ENCODE peak calls at places on chromosomes 6 and 20, in ten cellular contexts. One of them, this sample, is unnamed. For H3K4me1, the result is how much of the 10 kb centered on the place peaks cover.

GRCh38 chr6:169669147-169669546 is 32.7 kb downstream of the WDR27 start:
- DNase-seq in cardiac muscle cell: no peak
- DNase-seq in uterus: no peak
- DNase-seq in heart left ventricle: no peak
- DNase-seq in mesenchymal stem cell: no peak
- DNase-seq in neural progenitor cell: no peak
- DNase-seq in thoracic aorta: no peak
- DNase-seq in CD8-positive, alpha-beta T cell: no peak
- DNase-seq in ovary: no peak
- DNase-seq in tibial nerve: no peak
- DNase-seq in this sample: no peak

GRCh38 chr6:3633711-3634110 is 117.8 kb downstream of the PXDC1 start:
- DNase-seq in tibial nerve: no peak
- DNase-seq in mesenchymal stem cell: no peak
- DNase-seq in thoracic aorta: no peak
- DNase-seq in cardiac muscle cell: no peak
- DNase-seq in CD8-positive, alpha-beta T cell: no peak
- DNase-seq in uterus: no peak
- DNase-seq in heart left ventricle: no peak
- DNase-seq in neural progenitor cell: no peak
- DNase-seq in ovary: no peak
- DNase-seq in this sample: no peak

GRCh38 chr6:135030532-135031178 is 24.0 kb downstream of the HBS1L start:
- DNase-seq in thoracic aorta: no peak
- DNase-seq in cardiac muscle cell: peak
- DNase-seq in uterus: no peak
- DNase-seq in heart left ventricle: no peak
- DNase-seq in ovary: no peak
- DNase-seq in CD8-positive, alpha-beta T cell: no peak
- DNase-seq in tibial nerve: no peak
- DNase-seq in mesenchymal stem cell: peak
- DNase-seq in neural progenitor cell: no peak
- DNase-seq in this sample: no peak

GRCh38 chr6:73610444-73611275 is 43.1 kb downstream of the SLC17A5 start:
- DNase-seq in uterus: no peak
- DNase-seq in cardiac muscle cell: peak
- DNase-seq in neural progenitor cell: peak
- DNase-seq in mesenchymal stem cell: peak
- DNase-seq in tibial nerve: peak
- DNase-seq in heart left ventricle: no peak
- DNase-seq in CD8-positive, alpha-beta T cell: no peak
- DNase-seq in ovary: no peak
- DNase-seq in thoracic aorta: no peak
- DNase-seq in this sample: peak

GRCh38 chr6:37127961-37128862 is 41.7 kb upstream of the PIM1 start:
- DNase-seq in tibial nerve: no peak
- DNase-seq in neural progenitor cell: no peak
- DNase-seq in CD8-positive, alpha-beta T cell: no peak
- DNase-seq in uterus: no peak
- DNase-seq in thoracic aorta: no peak
- DNase-seq in ovary: no peak
- DNase-seq in mesenchymal stem cell: peak
- DNase-seq in heart left ventricle: peak
- DNase-seq in cardiac muscle cell: peak
- DNase-seq in this sample: no peak

GRCh38 chr6:67210450-67210849 is 1424.6 kb upstream of the ADGRB3 start:
- DNase-seq in neural progenitor cell: no peak
- DNase-seq in mesenchymal stem cell: no peak
- DNase-seq in ovary: no peak
- DNase-seq in tibial nerve: no peak
- DNase-seq in heart left ventricle: no peak
- DNase-seq in thoracic aorta: no peak
- DNase-seq in cardiac muscle cell: peak
- DNase-seq in CD8-positive, alpha-beta T cell: no peak
- DNase-seq in uterus: no peak
- DNase-seq in this sample: no peak

GRCh38 chr20:38591484-38592410 is 9.9 kb upstream of the ARHGAP40 start:
- DNase-seq in tibial nerve: no peak
- DNase-seq in neural progenitor cell: no peak
- DNase-seq in cardiac muscle cell: no peak
- DNase-seq in CD8-positive, alpha-beta T cell: no peak
- DNase-seq in thoracic aorta: no peak
- DNase-seq in mesenchymal stem cell: no peak
- DNase-seq in ovary: no peak
- DNase-seq in heart left ventricle: no peak
- DNase-seq in uterus: no peak
- DNase-seq in this sample: no peak

GRCh38 chr6:2450546-2450945 is 205.1 kb upstream of the GMDS start:
- DNase-seq in cardiac muscle cell: peak
- DNase-seq in neural progenitor cell: no peak
- DNase-seq in uterus: no peak
- DNase-seq in ovary: no peak
- DNase-seq in heart left ventricle: peak
- DNase-seq in thoracic aorta: peak
- DNase-seq in mesenchymal stem cell: no peak
- DNase-seq in CD8-positive, alpha-beta T cell: no peak
- DNase-seq in tibial nerve: peak
- DNase-seq in this sample: no peak

GRCh38 chr6:92047152-92047551 is 1372.2 kb downstream of the EPHA7 start:
- DNase-seq in neural progenitor cell: no peak
- DNase-seq in heart left ventricle: no peak
- DNase-seq in thoracic aorta: no peak
- DNase-seq in tibial nerve: no peak
- DNase-seq in ovary: no peak
- DNase-seq in mesenchymal stem cell: no peak
- DNase-seq in cardiac muscle cell: no peak
- DNase-seq in uterus: no peak
- DNase-seq in CD8-positive, alpha-beta T cell: no peak
- DNase-seq in this sample: no peak

DNA sequence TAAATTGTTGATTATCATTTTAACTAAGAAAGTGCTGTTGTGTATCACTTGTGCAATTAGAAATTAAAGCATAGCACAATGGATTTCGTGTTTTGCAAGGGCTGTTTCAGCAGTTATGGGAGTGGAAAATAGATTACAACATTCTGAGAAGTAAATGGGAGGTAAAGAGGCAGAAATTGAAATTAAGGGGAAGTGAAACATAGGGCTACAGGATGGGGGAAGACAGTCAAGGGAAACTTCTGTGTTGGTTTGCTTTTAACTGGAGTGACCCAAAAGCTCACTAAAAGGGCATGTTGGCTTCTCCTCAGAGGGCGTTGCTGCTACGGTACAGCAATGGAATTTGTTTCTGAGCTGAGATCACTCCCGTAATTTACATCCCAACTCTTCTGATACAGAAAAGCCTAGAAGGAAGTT is 147.5 kb downstream of the BCAS1 start:
- DNase-seq in mesenchymal stem cell: no peak
- DNase-seq in uterus: no peak
- DNase-seq in tibial nerve: no peak
- DNase-seq in neural progenitor cell: no peak
- DNase-seq in thoracic aorta: no peak
- DNase-seq in cardiac muscle cell: peak
- DNase-seq in ovary: no peak
- DNase-seq in CD8-positive, alpha-beta T cell: no peak
- DNase-seq in heart left ventricle: no peak
- DNase-seq in this sample: no peak
- H3K4me1 ChIP-seq in mesenchymal stem cell: under half
- H3K4me1 ChIP-seq in uterus: under half
- H3K4me1 ChIP-seq in tibial nerve: under half
- H3K4me1 ChIP-seq in neural progenitor cell: under half
- H3K4me1 ChIP-seq in thoracic aorta: under half
- H3K4me1 ChIP-seq in cardiac muscle cell: under half
- H3K4me1 ChIP-seq in ovary: under half
- H3K4me1 ChIP-seq in CD8-positive, alpha-beta T cell: under half
- H3K4me1 ChIP-seq in heart left ventricle: under half
- H3K4me1 ChIP-seq in this sample: under half

DNA sequence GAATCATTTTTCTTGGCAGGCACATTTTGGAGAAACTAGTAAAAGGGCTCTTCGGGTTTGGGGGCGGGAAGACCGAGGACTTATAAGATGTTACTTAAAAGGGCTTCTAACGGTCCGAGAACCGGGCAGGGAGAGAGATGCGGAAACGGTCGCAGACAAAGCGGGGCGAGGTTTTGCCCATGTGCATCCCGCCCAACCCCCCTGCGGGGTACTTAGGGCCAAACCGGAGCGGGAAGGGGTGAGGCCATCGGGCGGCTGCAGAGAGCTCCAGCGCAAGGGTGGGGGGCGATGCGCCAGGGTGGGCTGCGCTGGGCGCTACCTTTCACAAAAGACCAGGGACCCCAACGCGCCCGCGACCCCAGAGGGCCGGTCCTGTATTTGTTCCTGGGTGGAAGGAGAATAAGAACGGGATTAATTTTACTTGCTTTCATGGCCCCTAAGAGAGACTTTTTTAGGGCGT is 616 bp downstream of the TUBB start:
- DNase-seq in thoracic aorta: no peak
- DNase-seq in cardiac muscle cell: peak
- DNase-seq in mesenchymal stem cell: peak
- DNase-seq in CD8-positive, alpha-beta T cell: peak
- DNase-seq in heart left ventricle: peak
- DNase-seq in neural progenitor cell: peak
- DNase-seq in tibial nerve: peak
- DNase-seq in ovary: peak
- DNase-seq in uterus: peak
- DNase-seq in this sample: peak
- H3K4me1 ChIP-seq in thoracic aorta: half or more
- H3K4me1 ChIP-seq in cardiac muscle cell: under half
- H3K4me1 ChIP-seq in mesenchymal stem cell: under half
- H3K4me1 ChIP-seq in CD8-positive, alpha-beta T cell: under half
- H3K4me1 ChIP-seq in heart left ventricle: under half
- H3K4me1 ChIP-seq in neural progenitor cell: under half
- H3K4me1 ChIP-seq in tibial nerve: under half
- H3K4me1 ChIP-seq in ovary: under half
- H3K4me1 ChIP-seq in uterus: under half
- H3K4me1 ChIP-seq in this sample: under half

DNA sequence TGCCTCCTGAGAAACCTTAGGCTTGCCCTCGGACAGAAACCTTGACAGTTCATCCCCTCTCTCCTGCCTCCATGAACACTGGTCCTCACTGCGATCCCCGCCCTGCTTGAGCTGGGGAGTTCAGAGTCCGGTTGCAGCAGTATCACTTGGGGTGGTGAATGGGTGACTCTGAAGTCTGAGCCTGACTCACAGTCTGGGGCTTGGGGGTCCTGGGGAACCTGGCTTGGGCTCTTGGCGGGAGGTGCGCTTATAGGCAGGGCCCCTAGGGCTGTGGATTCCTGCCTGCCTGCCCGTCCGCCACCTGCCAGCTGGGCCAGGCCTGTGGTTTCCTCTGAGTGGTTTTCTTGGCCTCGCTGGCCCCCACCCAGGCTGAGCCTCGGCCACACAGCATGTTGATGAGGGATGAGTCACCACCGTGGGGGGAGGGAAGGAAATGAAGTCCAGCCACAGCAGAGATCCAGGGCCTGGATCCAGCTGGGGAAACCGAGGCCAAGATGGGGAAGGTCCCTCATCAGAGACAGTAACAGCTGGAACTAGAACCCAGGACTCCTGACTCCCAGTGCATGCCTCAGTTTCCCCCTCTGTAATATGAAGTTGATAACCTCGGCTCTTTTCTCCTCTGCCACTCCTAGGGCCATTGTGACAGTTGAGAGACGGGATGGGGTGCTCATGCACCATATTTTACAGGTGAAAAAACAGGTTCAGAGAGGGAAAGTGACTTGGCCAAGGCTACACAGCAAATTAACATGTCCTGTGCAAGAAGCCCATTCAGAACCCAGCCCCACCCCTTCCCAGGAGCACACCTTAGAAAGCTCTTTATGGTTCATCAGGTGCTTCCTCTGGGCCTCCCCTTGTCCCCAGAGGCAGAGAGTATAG is 9.2 kb downstream of the FOXS1 start:
- DNase-seq in cardiac muscle cell: peak
- DNase-seq in thoracic aorta: peak
- DNase-seq in ovary: peak
- DNase-seq in uterus: peak
- DNase-seq in CD8-positive, alpha-beta T cell: peak
- DNase-seq in neural progenitor cell: no peak
- DNase-seq in tibial nerve: peak
- DNase-seq in mesenchymal stem cell: peak
- DNase-seq in heart left ventricle: peak
- DNase-seq in this sample: no peak
- H3K4me1 ChIP-seq in cardiac muscle cell: under half
- H3K4me1 ChIP-seq in thoracic aorta: half or more
- H3K4me1 ChIP-seq in ovary: under half
- H3K4me1 ChIP-seq in uterus: under half
- H3K4me1 ChIP-seq in CD8-positive, alpha-beta T cell: under half
- H3K4me1 ChIP-seq in neural progenitor cell: under half
- H3K4me1 ChIP-seq in tibial nerve: under half
- H3K4me1 ChIP-seq in mesenchymal stem cell: half or more
- H3K4me1 ChIP-seq in heart left ventricle: under half
- H3K4me1 ChIP-seq in this sample: under half

GRCh38 chr6:157859775-157860504 is 36.9 kb downstream of the SNX9 start:
- DNase-seq in ovary: no peak
- DNase-seq in CD8-positive, alpha-beta T cell: no peak
- DNase-seq in mesenchymal stem cell: peak
- DNase-seq in neural progenitor cell: no peak
- DNase-seq in uterus: no peak
- DNase-seq in heart left ventricle: no peak
- DNase-seq in tibial nerve: no peak
- DNase-seq in cardiac muscle cell: no peak
- DNase-seq in thoracic aorta: no peak
- DNase-seq in this sample: no peak

GRCh38 chr6:157860505-157860991 is 37.5 kb downstream of the SNX9 start:
- DNase-seq in ovary: no peak
- DNase-seq in mesenchymal stem cell: peak
- DNase-seq in uterus: no peak
- DNase-seq in heart left ventricle: no peak
- DNase-seq in CD8-positive, alpha-beta T cell: no peak
- DNase-seq in neural progenitor cell: no peak
- DNase-seq in tibial nerve: no peak
- DNase-seq in thoracic aorta: no peak
- DNase-seq in cardiac muscle cell: no peak
- DNase-seq in this sample: peak

GRCh38 chr6:157864185-157864761 is 41.2 kb downstream of the SNX9 start:
- DNase-seq in uterus: no peak
- DNase-seq in mesenchymal stem cell: peak
- DNase-seq in cardiac muscle cell: no peak
- DNase-seq in heart left ventricle: no peak
- DNase-seq in ovary: no peak
- DNase-seq in thoracic aorta: no peak
- DNase-seq in tibial nerve: no peak
- DNase-seq in CD8-positive, alpha-beta T cell: no peak
- DNase-seq in neural progenitor cell: no peak
- DNase-seq in this sample: no peak

GRCh38 chr6:157861184-157861583 is 38.1 kb downstream of the SNX9 start:
- DNase-seq in mesenchymal stem cell: no peak
- DNase-seq in CD8-positive, alpha-beta T cell: no peak
- DNase-seq in thoracic aorta: no peak
- DNase-seq in heart left ventricle: no peak
- DNase-seq in ovary: no peak
- DNase-seq in tibial nerve: no peak
- DNase-seq in uterus: no peak
- DNase-seq in cardiac muscle cell: no peak
- DNase-seq in neural progenitor cell: no peak
- DNase-seq in this sample: no peak

DNA sequence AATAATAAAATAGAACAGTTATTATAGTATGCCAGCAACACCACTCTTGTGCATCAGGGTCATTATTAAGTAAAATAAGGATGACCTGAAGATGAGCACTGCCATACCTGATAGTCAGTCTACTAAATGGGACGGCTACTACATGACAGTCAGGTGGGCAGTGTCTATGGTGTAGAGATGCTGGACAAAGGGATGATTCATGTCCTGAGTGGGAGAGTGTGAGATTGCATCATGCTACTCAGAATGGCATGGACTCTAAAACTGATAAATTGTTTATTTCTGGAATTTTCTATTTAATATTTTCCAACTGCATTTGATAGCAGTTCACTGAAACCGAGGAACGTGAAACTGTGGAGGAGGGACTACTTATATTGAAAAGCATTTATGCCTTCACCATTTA is 38.8 kb downstream of the SNX9 start:
- DNase-seq in tibial nerve: no peak
- DNase-seq in thoracic aorta: no peak
- DNase-seq in mesenchymal stem cell: peak
- DNase-seq in heart left ventricle: no peak
- DNase-seq in CD8-positive, alpha-beta T cell: no peak
- DNase-seq in cardiac muscle cell: peak
- DNase-seq in ovary: no peak
- DNase-seq in uterus: no peak
- DNase-seq in neural progenitor cell: no peak
- DNase-seq in this sample: no peak
- H3K4me1 ChIP-seq in tibial nerve: under half
- H3K4me1 ChIP-seq in thoracic aorta: under half
- H3K4me1 ChIP-seq in mesenchymal stem cell: under half
- H3K4me1 ChIP-seq in heart left ventricle: under half
- H3K4me1 ChIP-seq in CD8-positive, alpha-beta T cell: under half
- H3K4me1 ChIP-seq in cardiac muscle cell: under half
- H3K4me1 ChIP-seq in ovary: under half
- H3K4me1 ChIP-seq in uterus: under half
- H3K4me1 ChIP-seq in neural progenitor cell: under half
- H3K4me1 ChIP-seq in this sample: under half